ENCODE peak calls at places on chromosomes 11 and 22, in six cellular contexts. Q, R, W, T, G and J are unnamed samples.

GRCh38 chr11:75394086-75394840 is 5.1 kb upstream of the RPS3 start:
- DNase-seq in Q (no peak), R (no peak), W (no peak), T (no peak), G (no peak), J (no peak)

GRCh38 chr11:93099811-93100210 is 98.0 kb downstream of the SLC36A4 start:
- DNase-seq in Q (no peak), R (no peak), W (no peak), T (no peak), G (no peak), J (no peak)

GRCh38 chr22:30680998-30681770 is 13.5 kb upstream of the OSBP2 start:
- DNase-seq in Q (no peak), R (no peak), W (no peak), T (no peak), G (no peak), J (no peak)

GRCh38 chr11:44143987-44144909 is 48.8 kb downstream of the EXT2 start:
- DNase-seq in Q (no peak), R (peak; percentile 9), W (no peak), T (no peak), G (no peak), J (no peak)

GRCh38 chr22:46053563-46054090 is 76.7 kb upstream of the WNT7B start:
- DNase-seq in Q (no peak), R (peak; percentile 86), W (peak; percentile 41), T (peak; percentile 30), G (peak; percentile 79), J (peak; percentile 58)

GRCh38 chr22:46592390-46592872 is 27.8 kb upstream of the GRAMD4 start:
- DNase-seq in Q (no peak), R (no peak), W (no peak), T (no peak), G (no peak), J (no peak)

GRCh38 chr22:46073683-46074504 is 76.4 kb upstream of the PPARA start:
- DNase-seq in Q (no peak), R (no peak), W (no peak), T (no peak), G (no peak), J (peak; percentile 37)

GRCh38 chr22:49106136-49106930 is 721.3 kb downstream of the BRD1 start:
- DNase-seq in Q (peak; percentile 38), R (no peak), W (no peak), T (no peak), G (no peak), J (no peak)

GRCh38 chr11:32053151-32053550 is 37.7 kb upstream of the RCN1 start:
- DNase-seq in Q (no peak), R (no peak), W (no peak), T (no peak), G (no peak), J (no peak)

GRCh38 chr22:20536590-20537324 is 29.3 kb downstream of the MED15 start:
- DNase-seq in Q (no peak), R (no peak), W (no peak), T (no peak), G (no peak), J (no peak)

GRCh38 chr11:96643173-96643572 is 253.4 kb downstream of the JRKL start:
- DNase-seq in Q (no peak), R (no peak), W (no peak), T (no peak), G (no peak), J (no peak)

GRCh38 chr11:72864692-72865655 is 50.8 kb downstream of the ATG16L2 start:
- DNase-seq in Q (no peak), R (peak; percentile 11), W (no peak), T (no peak), G (no peak), J (no peak)

GRCh38 chr11:73260127-73260457 is 12.0 kb upstream of the P2RY6 start:
- DNase-seq in Q (no peak), R (no peak), W (no peak), T (no peak), G (no peak), J (no peak)

GRCh38 chr11:111329306-111330204 is 31.2 kb downstream of the POU2AF3 start:
- DNase-seq in Q (no peak), R (peak; percentile 45), W (no peak), T (no peak), G (no peak), J (no peak)

DNA sequence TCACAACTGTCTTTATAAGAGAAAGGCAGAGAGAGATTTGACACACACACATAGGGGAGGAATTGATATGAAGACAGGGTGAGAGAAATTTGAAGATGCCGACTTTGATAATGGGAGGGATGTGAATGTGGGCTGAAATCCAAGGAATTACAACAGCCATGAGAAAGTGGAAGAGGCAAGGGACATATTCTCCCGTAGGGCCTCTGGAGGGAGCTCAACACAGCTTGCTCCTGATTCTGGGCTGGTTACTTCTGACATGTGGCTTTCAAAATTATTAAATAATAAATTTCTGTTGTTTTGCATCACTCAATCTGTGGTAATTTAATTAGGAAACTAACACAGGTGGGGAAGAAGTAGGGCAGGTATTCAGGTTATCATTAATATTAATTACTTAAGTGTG is 282.9 kb downstream of the LUZP2 start:
- DNase-seq in Q (no peak), R (peak; percentile 12), W (no peak), T (no peak), G (no peak), J (peak; percentile 10)
- TF ChIP-seq CTCF in Q (peak; percentile 9), R (no peak), W (no peak), T (no peak), G (no peak), J (peak; percentile 50)

DNA sequence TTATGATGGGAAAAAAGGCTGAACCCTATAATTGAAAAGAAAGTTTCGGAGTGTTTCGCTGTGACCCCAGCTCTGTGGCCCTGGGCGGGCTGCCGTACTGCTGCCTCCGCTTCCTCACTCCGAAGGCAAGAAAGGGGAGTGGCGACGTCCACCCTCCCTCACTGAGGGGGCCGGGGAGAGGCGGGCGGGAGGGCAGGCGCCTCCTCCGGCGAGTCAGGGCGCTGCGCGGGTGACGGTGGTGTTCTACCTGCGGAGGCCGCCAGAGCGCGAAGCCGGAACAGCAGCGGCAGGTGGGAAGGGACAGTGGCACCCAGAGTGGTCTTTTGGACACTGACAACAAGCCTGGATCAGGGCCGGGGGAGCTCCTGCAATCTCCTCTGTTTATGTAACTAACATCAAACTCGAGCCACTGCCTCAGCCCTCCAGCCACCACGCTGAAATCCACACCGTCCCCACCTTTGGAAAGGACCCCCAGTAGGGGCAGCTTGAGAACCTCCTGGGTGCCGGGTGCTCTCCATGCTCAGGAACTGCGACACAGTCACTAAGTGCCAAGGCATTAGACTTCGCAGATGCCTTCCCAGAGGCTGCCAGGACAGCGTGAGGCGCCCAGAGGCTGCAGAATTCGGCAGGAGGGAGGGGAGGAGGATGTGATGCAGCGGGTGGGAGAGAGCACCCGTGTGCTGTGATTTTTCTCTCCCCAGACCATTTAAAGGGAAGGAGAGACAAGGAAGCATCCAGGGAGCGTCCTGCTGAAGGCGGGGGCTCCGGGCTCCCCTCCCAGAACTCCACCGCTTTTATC is 25.5 kb downstream of the BID start:
- DNase-seq in Q (peak; percentile 37), R (no peak), W (no peak), T (no peak), G (no peak), J (no peak)
- TF ChIP-seq CTCF in Q (peak; percentile 21), R (no peak), W (no peak), T (no peak), G (no peak), J (no peak)

GRCh38 chr11:46918087-46918751 is at the start of gene LRP4:
- DNase-seq in Q (peak; percentile 86), R (no peak), W (no peak), T (no peak), G (peak; percentile 66), J (no peak)

GRCh38 chr11:46920709-46921108 is 2.4 kb upstream of the LRP4 start:
- DNase-seq in Q (no peak), R (peak; percentile 78), W (peak; percentile 27), T (no peak), G (no peak), J (peak; percentile 84)

GRCh38 chr11:46917109-46918086 is 952 bp downstream of the LRP4 start:
- DNase-seq in Q (peak; percentile 10), R (no peak), W (no peak), T (no peak), G (no peak), J (no peak)

GRCh38 chr11:46916669-46917108 is 1.7 kb downstream of the LRP4 start:
- DNase-seq in Q (peak; percentile 69), R (peak; percentile 65), W (no peak), T (no peak), G (peak; percentile 26), J (peak; percentile 71)

DNA sequence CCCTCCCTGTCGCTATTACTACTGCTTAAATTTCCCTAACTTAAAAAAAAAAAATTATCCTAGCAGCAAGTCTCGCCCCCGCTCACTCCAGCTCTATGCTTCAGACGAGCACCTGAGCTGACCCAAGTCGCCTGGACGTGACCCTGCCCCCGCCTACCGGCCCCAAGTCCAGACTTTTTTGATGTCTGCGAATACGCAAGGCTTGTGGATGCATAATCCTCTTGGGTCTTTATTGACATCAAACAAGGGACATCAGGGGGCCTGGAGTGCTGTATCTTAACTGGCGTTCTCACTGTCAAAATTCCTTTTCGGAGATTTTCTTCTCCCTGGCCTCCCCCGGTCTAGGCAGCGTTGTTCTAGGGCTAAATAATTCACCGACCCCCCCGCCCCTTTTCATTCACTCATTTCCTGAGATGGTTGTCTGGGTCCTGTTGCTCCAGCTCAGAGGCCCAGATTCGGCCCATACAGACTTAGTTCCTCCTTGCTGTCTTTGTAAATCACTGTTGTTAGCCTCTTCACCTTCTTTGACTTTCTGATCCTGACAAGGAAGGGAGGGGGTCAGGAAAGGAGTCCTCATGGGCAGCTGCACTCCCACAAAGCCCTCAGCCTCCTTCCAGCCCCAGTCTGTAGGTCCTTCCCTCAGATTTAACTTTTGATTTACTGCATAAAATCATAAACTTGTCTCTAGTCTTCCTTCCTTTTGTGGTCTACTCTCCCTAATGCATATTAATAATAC is 596 bp upstream of the LRP4 start:
- DNase-seq in Q (no peak), R (no peak), W (no peak), T (no peak), G (no peak), J (no peak)
- TF ChIP-seq CTCF in Q (no peak), R (no peak), W (no peak), T (no peak), G (no peak), J (no peak)

GRCh38 chr22:36998620-36999351 is 20.5 kb downstream of the TST start:
- DNase-seq in Q (no peak), R (peak; percentile 78), W (peak; percentile 15), T (no peak), G (no peak), J (no peak)
- TF ChIP-seq CTCF in Q (no peak), R (peak; percentile 6), W (no peak), T (no peak), G (no peak), J (peak; percentile 31)